ENCODE peak calls at places on chromosomes 2 and 18, in ten cellular contexts. Y is colonic mucosa, H is ELR, B is MM.1S, V is NCI-H1105, Z is mesothelial cell of epicardium, N is memory B cell, L is AG09309, D is H7, M is chondrocyte. X is an unnamed sample.

GRCh38 chr18:10078053-10078452 is 164.2 kb downstream of the VAPA start:
- DNase-seq in Y (no peak), H (no peak), B (no peak), V (no peak), Z (no peak), N (no peak), L (no peak), D (no peak), M (no peak), X (no peak)

GRCh38 chr18:9531791-9532410 is 56.6 kb downstream of the RALBP1 start:
- DNase-seq in Y (no peak), H (peak), B (peak), V (no peak), Z (no peak), N (no peak), L (no peak), D (no peak), M (no peak), X (no peak)

GRCh38 chr2:75403991-75404428 is 156.7 kb downstream of the EVA1A start:
- DNase-seq in Y (no peak), H (peak), B (peak), V (peak), Z (no peak), N (no peak), L (peak), D (peak), M (no peak), X (no peak)

GRCh38 chr2:216740557-216741222 is 45.3 kb upstream of the IGFBP5 start:
- DNase-seq in Y (no peak), H (no peak), B (no peak), V (no peak), Z (no peak), N (no peak), L (no peak), D (no peak), M (no peak), X (no peak)

GRCh38 chr2:96952976-96953610 is 33.3 kb downstream of the FAM178B start:
- DNase-seq in Y (peak), H (no peak), B (no peak), V (no peak), Z (no peak), N (no peak), L (no peak), D (no peak), M (peak), X (no peak)

GRCh38 chr2:121003391-121003790 is 267.7 kb downstream of the GLI2 start:
- DNase-seq in Y (no peak), H (no peak), B (no peak), V (no peak), Z (no peak), N (no peak), L (no peak), D (no peak), M (no peak), X (no peak)

GRCh38 chr18:76479351-76480238 is 15.4 kb downstream of the ZNF516 start:
- DNase-seq in Y (no peak), H (no peak), B (no peak), V (no peak), Z (no peak), N (no peak), L (no peak), D (no peak), M (no peak), X (no peak)

GRCh38 chr2:174450021-174450816 is 36.6 kb downstream of the GPR155 start:
- DNase-seq in Y (no peak), H (no peak), B (peak), V (no peak), Z (no peak), N (no peak), L (no peak), D (no peak), M (no peak), X (no peak)

GRCh38 chr2:157672129-157672528 is 43.5 kb upstream of the ACVR1C start:
- DNase-seq in Y (no peak), H (peak), B (no peak), V (no peak), Z (no peak), N (no peak), L (no peak), D (no peak), M (no peak), X (no peak)

GRCh38 chr18:59096098-59096779 is 43.4 kb upstream of the SEC11C start:
- DNase-seq in Y (no peak), H (no peak), B (no peak), V (peak), Z (no peak), N (no peak), L (no peak), D (peak), M (no peak), X (no peak)

GRCh38 chr2:16438571-16439294 is 226.9 kb downstream of the CYRIA start:
- DNase-seq in Y (no peak), H (no peak), B (no peak), V (no peak), Z (no peak), N (no peak), L (no peak), D (no peak), M (no peak), X (no peak)

GRCh38 chr2:166351319-166351718 is 24.4 kb downstream of the SCN9A start:
- DNase-seq in Y (no peak), H (no peak), B (no peak), V (no peak), Z (no peak), N (no peak), L (no peak), D (no peak), M (no peak), X (no peak)

GRCh38 chr2:34025196-34025595 is 426.1 kb upstream of the FAM98A start:
- DNase-seq in Y (no peak), H (no peak), B (no peak), V (no peak), Z (no peak), N (no peak), L (no peak), D (no peak), M (no peak), X (no peak)

GRCh38 chr2:142723236-142723635 is 154.2 kb upstream of the KYNU start:
- DNase-seq in Y (no peak), H (no peak), B (no peak), V (no peak), Z (no peak), N (no peak), L (no peak), D (no peak), M (no peak), X (no peak)

GRCh38 chr2:172783091-172783898 is 47.6 kb downstream of the RAPGEF4 start:
- DNase-seq in Y (no peak), H (peak), B (no peak), V (no peak), Z (no peak), N (no peak), L (peak), D (peak), M (no peak), X (no peak)

GRCh38 chr18:34965108-34965507 is 76.1 kb upstream of the MAPRE2 start:
- DNase-seq in Y (no peak), H (no peak), B (no peak), V (peak), Z (no peak), N (no peak), L (no peak), D (no peak), M (no peak), X (no peak)

GRCh38 chr2:23867449-23867848 is 59.5 kb downstream of the ATAD2B start:
- DNase-seq in Y (no peak), H (no peak), B (no peak), V (no peak), Z (no peak), N (no peak), L (no peak), D (no peak), M (no peak), X (no peak)

GRCh38 chr2:229273384-229274338 is 2.6 kb upstream of the PID1 start:
- DNase-seq in Y (peak), H (peak), B (peak), V (peak), Z (no peak), N (no peak), L (peak), D (peak), M (no peak), X (no peak)

GRCh38 chr2:16666453-16666801 is 793 bp upstream of the CYRIA start:
- DNase-seq in Y (no peak), H (peak), B (no peak), V (no peak), Z (no peak), N (peak), L (no peak), D (peak), M (no peak), X (no peak)

GRCh38 chr2:10163498-10164486 is 41.3 kb downstream of the RRM2 start:
- DNase-seq in Y (no peak), H (peak), B (no peak), V (no peak), Z (no peak), N (no peak), L (no peak), D (peak), M (peak), X (no peak)

GRCh38 chr2:188316354-188316753 is 24.7 kb downstream of the GULP1 start:
- DNase-seq in Y (no peak), H (no peak), B (no peak), V (no peak), Z (no peak), N (no peak), L (no peak), D (no peak), M (no peak), X (no peak)

GRCh38 chr2:180376076-180376475 is 369.0 kb upstream of the CWC22 start:
- DNase-seq in Y (no peak), H (peak), B (no peak), V (no peak), Z (no peak), N (no peak), L (no peak), D (no peak), M (no peak), X (no peak)

GRCh38 chr2:30702694-30703093 is 104.6 kb downstream of the CAPN13 start:
- DNase-seq in Y (no peak), H (no peak), B (no peak), V (no peak), Z (no peak), N (no peak), L (no peak), D (no peak), M (no peak), X (no peak)

GRCh38 chr2:208042041-208042440 is 16.7 kb upstream of the PLEKHM3 start:
- DNase-seq in Y (no peak), H (peak), B (no peak), V (no peak), Z (no peak), N (no peak), L (no peak), D (no peak), M (no peak), X (no peak)

GRCh38 chr2:7497223-7497622 is 580.0 kb downstream of the RNF144A start:
- DNase-seq in Y (no peak), H (no peak), B (peak), V (no peak), Z (no peak), N (no peak), L (no peak), D (peak), M (no peak), X (no peak)

GRCh38 chr2:159557437-159558034 is 58.8 kb downstream of the BAZ2B start:
- DNase-seq in Y (no peak), H (peak), B (no peak), V (no peak), Z (no peak), N (no peak), L (no peak), D (peak), M (no peak), X (no peak)

GRCh38 chr2:28509361-28509760 is 13.5 kb downstream of the PLB1 start:
- DNase-seq in Y (no peak), H (no peak), B (no peak), V (no peak), Z (no peak), N (no peak), L (no peak), D (no peak), M (no peak), X (no peak)

GRCh38 chr18:25168011-25168410 is 184.0 kb downstream of the ZNF521 start:
- DNase-seq in Y (no peak), H (no peak), B (no peak), V (no peak), Z (no peak), N (no peak), L (no peak), D (peak), M (no peak), X (no peak)

GRCh38 chr2:113890253-113891235 is 655 bp downstream of the ACTR3 start:
- DNase-seq in Y (peak), H (peak), B (peak), V (peak), Z (peak), N (peak), L (no peak), D (peak), M (no peak), X (peak)

GRCh38 chr18:52236134-52236533 is 103.9 kb upstream of the DCC start:
- DNase-seq in Y (no peak), H (no peak), B (no peak), V (no peak), Z (no peak), N (no peak), L (no peak), D (no peak), M (no peak), X (no peak)

GRCh38 chr2:127580167-127581049 is 44.9 kb downstream of the MYO7B start:
- DNase-seq in Y (no peak), H (no peak), B (no peak), V (no peak), Z (no peak), N (no peak), L (no peak), D (peak), M (peak), X (no peak)

GRCh38 chr2:63814114-63814513 is 27.6 kb upstream of the UGP2 start:
- DNase-seq in Y (no peak), H (peak), B (no peak), V (no peak), Z (no peak), N (no peak), L (no peak), D (no peak), M (no peak), X (no peak)

GRCh38 chr18:35463050-35463449 is 34.7 kb downstream of the INO80C start:
- DNase-seq in Y (no peak), H (peak), B (no peak), V (no peak), Z (no peak), N (no peak), L (no peak), D (no peak), M (no peak), X (no peak)

GRCh38 chr18:22221350-22221749 is 52.0 kb downstream of the GATA6 start:
- DNase-seq in Y (no peak), H (no peak), B (no peak), V (no peak), Z (no peak), N (no peak), L (no peak), D (no peak), M (no peak), X (no peak)

GRCh38 chr2:219493086-219493485 is 5.6 kb upstream of the GMPPA start:
- DNase-seq in Y (no peak), H (no peak), B (no peak), V (no peak), Z (no peak), N (no peak), L (no peak), D (no peak), M (no peak), X (no peak)

X was measured in activated T-helper 1 cell treated with anti-CD3 and anti-CD28 coated beads, Interleukin-12 subunit alpha, Interleukin-12 subunit beta, Interleukin-2, Interleukin-4 antibody, amounts not matched to agents 30 ng/mL and 10 ng/mL and 1 ng/mL, durations not matched to agents 14 hours and 24 hours and 36 hours.